ENCODE peak calls at places on chromosome 21, in four cellular contexts. G, V, O and B are unnamed samples.

GRCh38 chr21:33691945-33692594 is 49.8 kb downstream of the ITSN1 start:
- DNase-seq in G (no peak), V (no peak), O (no peak), B (no peak)

GRCh38 chr21:16304189-16304588 is 574.4 kb downstream of the USP25 start:
- DNase-seq in G (no peak), V (no peak), O (no peak), B (no peak)

GRCh38 chr21:17497345-17497744 is 15.5 kb upstream of the CXADR start:
- DNase-seq in G (no peak), V (peak; percentile 17), O (no peak), B (no peak)

GRCh38 chr21:32182449-32182848 is 96.4 kb downstream of the MIS18A start:
- DNase-seq in G (no peak), V (no peak), O (no peak), B (no peak)

GRCh38 chr21:31203371-31204054 is 140.5 kb downstream of the TIAM1 start:
- DNase-seq in G (no peak), V (peak; percentile 59), O (no peak), B (no peak)

GRCh38 chr21:43362306-43362927 is 64.5 kb downstream of the SIK1 start:
- DNase-seq in G (peak; percentile 75), V (peak; percentile 71), O (peak; percentile 88), B (peak; percentile 71)

GRCh38 chr21:45824546-45825208 is 156.9 kb upstream of the COL6A1 start:
- DNase-seq in G (no peak), V (no peak), O (no peak), B (no peak)

GRCh38 chr21:27476696-27477095 is 509.8 kb upstream of the ADAMTS5 start:
- DNase-seq in G (no peak), V (peak; percentile 11), O (no peak), B (no peak)

GRCh38 chr21:31682625-31683024 is 23.1 kb downstream of the SOD1 start:
- DNase-seq in G (no peak), V (peak; percentile 74), O (no peak), B (no peak)

GRCh38 chr21:37032877-37033471 is 26.5 kb downstream of the RIPPLY3 start:
- DNase-seq in G (no peak), V (peak; percentile 78), O (peak; percentile 2), B (no peak)

GRCh38 chr21:37032293-37032692 is 25.8 kb downstream of the RIPPLY3 start:
- DNase-seq in G (no peak), V (no peak), O (peak; percentile 16), B (no peak)

GRCh38 chr21:37030864-37031263 is 24.4 kb downstream of the RIPPLY3 start:
- DNase-seq in G (no peak), V (no peak), O (no peak), B (no peak)

DNA sequence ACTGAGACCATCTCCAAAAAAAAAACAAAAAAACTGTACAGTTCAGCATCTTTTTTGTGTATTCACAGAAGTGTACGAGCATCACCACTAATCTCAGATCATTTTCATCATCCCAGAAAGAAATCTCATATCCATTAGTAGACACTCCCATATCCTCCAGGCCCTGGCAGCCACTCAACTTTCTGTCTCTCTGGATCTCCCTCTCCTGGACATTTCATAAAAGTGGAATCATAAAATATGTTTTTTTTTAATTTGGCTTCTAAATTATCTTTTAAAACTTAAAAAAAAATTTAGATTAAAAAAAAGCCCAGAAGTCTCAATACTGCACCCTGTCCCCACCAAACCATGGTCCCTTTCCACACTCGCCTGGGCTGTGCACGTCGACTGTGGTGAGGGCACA is 22.1 kb downstream of the RIPPLY3 start:
- DNase-seq in G (no peak), V (no peak), O (peak; percentile 50), B (no peak)
- TF ChIP-seq CTCF in G (no peak), V (no peak), O (no peak), B (no peak)

GRCh38 chr21:38175321-38175720 is 81.5 kb upstream of the KCNJ15 start:
- DNase-seq in G (no peak), V (no peak), O (no peak), B (no peak)

GRCh38 chr21:38167345-38167744 is 89.4 kb upstream of the KCNJ15 start:
- DNase-seq in G (no peak), V (no peak), O (no peak), B (no peak)

GRCh38 chr21:38170283-38170682 is 86.5 kb upstream of the KCNJ15 start:
- DNase-seq in G (no peak), V (peak; percentile 24), O (no peak), B (no peak)

GRCh38 chr21:38171723-38172344 is 85.0 kb upstream of the KCNJ15 start:
- DNase-seq in G (no peak), V (peak; percentile 75), O (no peak), B (no peak)

DNA sequence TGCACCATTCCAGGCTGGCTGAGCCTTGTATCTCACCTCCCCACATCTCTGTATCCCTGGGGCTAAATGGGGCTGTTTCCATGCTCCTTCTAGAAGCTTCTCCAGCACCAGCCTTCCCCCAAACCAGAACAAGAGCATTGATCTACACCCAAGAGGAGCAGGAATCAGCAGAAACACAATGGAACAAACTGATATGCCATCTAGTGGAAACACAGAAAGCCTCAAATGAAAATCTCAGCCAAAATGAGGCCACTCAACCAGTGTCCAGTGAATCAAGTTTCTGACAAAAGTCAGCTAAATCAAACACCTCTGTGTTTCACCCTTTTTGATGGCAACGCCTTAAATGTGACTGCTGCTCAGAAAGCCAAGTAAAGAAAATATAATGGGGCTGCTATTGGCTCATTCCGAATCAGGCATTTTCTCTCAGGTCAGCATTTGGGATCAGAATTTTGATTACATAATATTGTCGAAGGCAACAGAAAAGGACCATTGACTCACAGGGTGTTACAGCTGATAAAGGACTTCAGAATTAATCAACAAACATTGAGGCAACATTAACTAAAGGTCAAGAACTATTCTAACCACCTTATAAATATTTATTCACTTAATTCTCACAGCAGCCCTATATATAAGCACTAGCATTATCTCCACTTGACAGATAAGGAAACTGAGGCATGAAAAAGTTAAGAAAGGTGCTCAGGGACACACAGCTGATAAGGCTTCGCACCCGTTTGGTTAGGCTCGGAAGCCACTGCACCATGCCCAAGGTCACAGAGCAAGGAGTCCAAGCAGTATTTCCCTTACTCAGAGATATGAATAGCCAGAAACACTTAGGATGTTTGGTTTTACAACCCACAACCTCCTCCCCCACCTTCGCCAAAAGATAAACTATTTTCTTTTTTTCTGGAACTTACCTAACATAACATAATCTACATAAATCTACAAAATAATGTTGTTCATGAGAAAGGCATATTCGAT is 85.8 kb upstream of the KCNJ15 start:
- DNase-seq in G (no peak), V (peak; percentile 45), O (no peak), B (no peak)
- TF ChIP-seq CTCF in G (no peak), V (peak; percentile 31), O (no peak), B (no peak)

DNA sequence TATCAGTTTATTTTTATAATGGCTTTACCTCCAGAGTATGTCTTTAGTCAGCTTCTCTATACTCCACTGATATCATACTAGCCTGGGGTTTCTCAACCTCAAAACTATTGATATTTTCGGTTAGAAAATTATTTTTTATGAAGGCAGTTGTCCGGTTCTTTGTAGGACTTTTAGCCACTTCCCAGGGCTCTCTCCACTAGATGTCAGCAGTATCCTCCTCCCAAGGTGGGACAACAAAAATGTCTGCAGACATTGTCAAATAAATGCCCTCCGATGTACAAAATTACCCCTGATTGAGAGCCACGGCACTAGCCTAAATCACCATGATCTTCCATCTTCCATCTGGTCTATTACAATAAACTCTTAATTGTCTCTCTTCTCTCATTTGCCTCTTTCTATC is 4.1 kb upstream of the GRIK1 start:
- DNase-seq in G (no peak), V (no peak), O (no peak), B (no peak)
- TF ChIP-seq CTCF in G (no peak), V (no peak), O (no peak), B (no peak)

DNA sequence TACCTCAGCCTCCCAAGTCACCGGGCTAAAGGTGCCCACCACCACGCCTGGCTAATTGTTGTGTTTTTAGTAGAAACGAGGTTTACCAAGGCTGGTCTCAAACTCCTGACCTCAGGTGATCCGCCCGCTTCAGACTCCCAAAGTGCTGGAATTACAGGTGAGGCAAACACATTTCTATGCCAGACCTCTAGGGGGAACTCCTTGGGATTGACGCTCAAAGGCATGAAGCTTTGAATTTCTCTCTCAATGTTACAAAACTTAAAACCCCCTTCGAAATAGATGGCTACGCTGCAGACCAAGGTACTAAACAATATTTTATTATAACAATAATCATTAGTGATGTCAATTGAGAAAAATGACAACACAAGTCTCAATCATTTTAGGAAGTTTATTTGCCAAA is 330.0 kb downstream of the SETD4 start:
- DNase-seq in G (no peak), V (no peak), O (no peak), B (no peak)
- TF ChIP-seq CTCF in G (no peak), V (no peak), O (no peak), B (no peak)

DNA sequence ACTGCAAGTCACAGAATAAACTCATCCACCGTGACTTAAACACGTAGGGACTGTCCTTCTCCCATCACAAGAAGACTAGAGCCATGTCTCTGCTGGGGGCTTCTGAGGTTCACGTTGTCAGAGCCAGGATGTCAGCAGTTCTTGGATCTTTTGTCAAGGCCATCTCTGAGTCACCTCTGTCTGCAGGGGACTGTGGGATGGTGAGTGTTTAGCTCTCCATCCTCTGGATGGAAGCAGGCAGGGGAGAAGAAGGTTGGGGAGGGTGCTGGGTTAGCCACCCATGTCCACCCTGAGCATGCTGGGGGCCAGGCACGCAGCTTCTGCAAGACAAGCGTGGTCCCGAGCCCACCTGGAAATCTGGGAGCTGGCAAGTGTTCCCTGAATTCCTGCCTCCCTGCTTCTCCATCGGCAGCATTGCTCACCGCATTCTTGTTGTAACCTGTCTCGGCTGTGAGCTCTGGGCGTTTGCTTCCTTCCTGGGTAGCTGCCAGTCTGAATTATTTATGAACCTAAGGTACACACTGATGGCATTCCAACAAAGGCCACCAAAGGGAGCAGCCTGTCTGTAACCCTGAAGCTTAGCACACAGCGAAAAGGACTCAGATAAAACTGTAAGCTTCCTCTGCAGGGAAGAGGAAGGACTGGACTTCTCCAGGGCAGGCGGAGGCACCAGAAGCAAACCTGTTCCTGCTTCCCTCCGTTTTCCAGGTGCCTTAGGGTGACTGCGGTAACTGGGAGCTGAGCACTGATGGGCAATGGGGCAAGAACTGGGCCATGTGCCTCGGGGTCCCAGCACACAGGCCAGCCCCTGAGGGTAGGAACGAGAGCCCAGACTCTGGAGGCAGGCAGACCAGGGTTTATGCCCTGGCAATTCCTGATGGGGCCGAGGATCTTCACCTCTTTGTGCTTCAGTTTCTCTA is 88.6 kb downstream of the RIPK4 start:
- DNase-seq in G (no peak), V (peak; percentile 75), O (no peak), B (no peak)
- TF ChIP-seq CTCF in G (no peak), V (no peak), O (no peak), B (no peak)

GRCh38 chr21:28580585-28580984 is 412.1 kb downstream of the LTN1 start:
- DNase-seq in G (no peak), V (no peak), O (no peak), B (no peak)

GRCh38 chr21:28579986-28580550 is 412.6 kb downstream of the LTN1 start:
- DNase-seq in G (no peak), V (no peak), O (no peak), B (no peak)
- TF ChIP-seq CTCF in G (no peak), V (no peak), O (no peak), B (no peak)

DNA sequence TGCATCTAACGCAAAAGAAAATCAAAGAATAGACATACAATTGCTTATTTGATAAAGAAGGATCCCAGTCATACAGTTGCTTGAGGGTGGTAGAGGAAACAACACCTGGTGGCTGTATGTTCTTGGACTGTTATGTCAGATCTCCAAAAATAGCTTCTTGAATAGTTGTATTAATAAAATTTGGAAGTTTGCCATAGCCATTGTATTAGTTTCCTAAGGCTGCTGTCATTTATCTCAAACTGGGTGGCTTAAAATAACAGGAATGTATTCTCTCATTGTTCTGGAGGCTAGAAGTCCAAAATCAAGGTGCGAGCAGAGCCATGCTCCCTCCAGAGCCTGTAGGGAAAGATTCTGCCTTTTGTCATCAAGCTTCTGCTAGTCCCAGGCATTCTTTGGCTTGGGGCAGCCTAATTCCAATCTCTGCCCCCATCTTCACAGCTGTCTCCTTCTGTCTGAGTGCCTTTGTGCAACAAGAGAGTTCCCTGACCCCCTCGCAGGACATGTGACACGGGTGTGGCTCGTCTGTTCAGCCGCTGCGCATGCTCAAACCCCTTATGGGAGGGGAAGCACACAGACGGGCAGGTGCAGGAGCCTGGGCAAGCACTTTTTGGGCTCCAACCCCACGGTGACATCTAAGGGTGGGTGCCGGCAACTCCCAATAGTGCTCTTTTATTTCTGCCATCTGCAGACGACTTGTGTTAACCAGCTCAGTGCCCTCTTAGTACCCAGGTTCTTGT is 21.7 kb upstream of the GRIK1 start:
- DNase-seq in G (no peak), V (no peak), O (no peak), B (no peak)
- TF ChIP-seq CTCF in G (no peak), V (no peak), O (no peak), B (no peak)